ENCODE peak calls at places on chromosomes 5 and 9, in ten cellular contexts. O, G, U, L, M, C, R, N, F and E are unnamed samples.

GRCh38 chr5:92944903-92945629 is 636.0 kb downstream of the NR2F1-AS1 start:
- DNase-seq in R (peak), F (no peak), N (no peak), U (no peak), O (peak), M (no peak), G (no peak), L (no peak), C (no peak), E (no peak)

GRCh38 chr5:77168187-77168883 is 42.1 kb upstream of the PDE8B start:
- DNase-seq in L (no peak), G (peak), R (peak), O (no peak), M (peak), F (peak), N (no peak), C (peak), U (peak), E (no peak)

GRCh38 chr5:9015250-9015936 is 530.5 kb downstream of the SEMA5A start:
- DNase-seq in F (no peak), R (peak), U (no peak), C (no peak), L (no peak), G (no peak), O (peak), M (no peak), N (no peak), E (no peak)

GRCh38 chr9:132293145-132293721 is 61.6 kb downstream of the SETX start:
- DNase-seq in G (no peak), O (no peak), N (no peak), M (no peak), C (no peak), R (no peak), F (no peak), L (no peak), U (no peak), E (no peak)

GRCh38 chr9:14326264-14326826 is 12.4 kb upstream of the NFIB start:
- DNase-seq in L (no peak), N (no peak), U (no peak), C (no peak), R (no peak), G (no peak), M (no peak), F (no peak), O (peak), E (peak)

GRCh38 chr5:31197183-31197582 is 3.7 kb downstream of the CDH6 start:
- DNase-seq in L (no peak), N (no peak), M (no peak), R (no peak), G (no peak), U (no peak), C (no peak), F (no peak), O (peak), E (no peak)

GRCh38 chr5:33788922-33789321 is 102.9 kb downstream of the ADAMTS12 start:
- DNase-seq in N (no peak), L (no peak), U (no peak), R (peak), C (no peak), G (no peak), F (no peak), M (no peak), O (peak), E (peak)

GRCh38 chr5:11050596-11051304 is 289.7 kb upstream of the DAP start:
- DNase-seq in M (no peak), G (no peak), L (no peak), O (no peak), N (no peak), F (no peak), U (no peak), C (no peak), R (no peak), E (peak)

GRCh38 chr9:79623799-79624721 is 52.3 kb downstream of the TLE4 start:
- DNase-seq in F (no peak), R (no peak), C (no peak), L (no peak), U (peak), G (peak), N (no peak), M (no peak), O (peak), E (peak)

GRCh38 chr5:67363963-67364362 is 167.4 kb upstream of the CD180 start:
- DNase-seq in C (no peak), N (no peak), M (no peak), R (no peak), L (no peak), U (no peak), G (no peak), F (no peak), O (no peak), E (no peak)

GRCh38 chr5:96207420-96207819 is 225.6 kb downstream of the PCSK1 start:
- DNase-seq in O (peak), G (no peak), C (no peak), F (no peak), R (no peak), N (no peak), U (no peak), L (no peak), M (no peak), E (peak)

GRCh38 chr5:61332369-61332745 is 299 bp downstream of the ZSWIM6 start:
- DNase-seq in R (no peak), M (no peak), U (peak), C (peak), L (peak), N (no peak), G (peak), O (peak), F (peak), E (no peak)

GRCh38 chr5:108521841-108522506 is 140.1 kb upstream of the FBXL17 start:
- DNase-seq in L (no peak), C (no peak), R (peak), M (no peak), F (no peak), O (peak), N (peak), U (no peak), G (no peak), E (peak)

GRCh38 chr5:54234304-54234938 is 76.0 kb downstream of the ARL15 start:
- DNase-seq in R (no peak), C (no peak), G (no peak), M (no peak), O (peak), L (no peak), U (no peak), F (no peak), N (no peak), E (peak)

GRCh38 chr5:120405291-120405864 is 58.7 kb upstream of the PRR16 start:
- DNase-seq in N (no peak), O (peak), F (no peak), L (no peak), R (peak), M (no peak), U (no peak), G (no peak), C (no peak), E (peak)

GRCh38 chr9:95516736-95517558 is at the start of gene PTCH1:
- DNase-seq in F (no peak), U (peak), M (no peak), N (no peak), C (peak), R (peak), L (no peak), G (peak), O (peak), E (peak)

GRCh38 chr9:106953166-106953565 is 90.2 kb downstream of the ZNF462 start:
- DNase-seq in M (no peak), N (no peak), U (peak), C (no peak), L (no peak), O (peak), F (no peak), R (peak), G (no peak), E (peak)

GRCh38 chr9:129648092-129648763 is 6.3 kb upstream of the ASB6 start:
- DNase-seq in C (no peak), O (no peak), N (no peak), L (no peak), R (no peak), M (no peak), U (no peak), G (no peak), F (no peak), E (no peak)

GRCh38 chr9:90642570-90643539 is at the start of gene DIRAS2:
- DNase-seq in N (peak), G (peak), C (peak), M (peak), U (peak), O (peak), F (peak), L (no peak), R (peak), E (peak)

GRCh38 chr9:137277329-137278041 is at the start of gene TOR4A:
- DNase-seq in U (peak), O (peak), L (no peak), N (peak), R (peak), C (peak), G (peak), F (peak), M (peak), E (peak)
- H3K4me3 ChIP-seq in U (peak), O (peak), L (peak), N (peak), R (peak), C (peak), G (peak), F (peak), M (peak), E (peak)

DNA sequence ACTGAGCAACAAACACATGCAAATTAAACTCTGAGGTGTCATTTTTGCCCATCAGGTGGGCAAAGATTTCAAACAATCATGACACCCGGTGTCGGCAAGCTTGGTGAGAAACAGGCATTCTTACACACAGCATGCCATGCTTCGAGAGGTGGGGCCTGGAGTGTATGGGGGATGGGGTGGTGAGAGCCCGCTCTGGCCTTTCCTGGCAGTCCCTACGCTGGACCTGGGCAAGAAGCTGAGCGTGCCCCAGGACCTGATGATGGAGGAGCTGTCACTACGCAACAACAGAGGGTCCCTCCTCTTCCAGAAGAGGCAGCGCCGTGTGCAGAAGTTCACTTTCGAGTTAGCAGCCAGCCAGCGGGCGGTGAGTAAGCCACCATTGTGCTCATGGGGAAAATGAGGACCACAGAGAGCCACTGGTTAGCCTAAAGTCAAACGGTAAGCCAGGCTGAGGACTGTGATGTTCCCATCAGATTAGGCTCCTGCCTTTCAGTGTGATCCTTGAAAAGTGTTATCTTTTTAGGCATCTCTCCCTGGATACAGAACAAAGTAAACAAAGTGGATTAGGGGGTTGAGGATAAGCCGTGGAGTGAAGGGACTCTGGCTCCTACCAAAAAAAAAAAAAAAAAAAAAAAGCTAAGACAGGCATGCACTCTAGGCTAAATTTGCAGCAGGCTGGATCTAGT is 9.4 kb downstream of the MYOZ3 start:
- DNase-seq in G (no peak), R (no peak), M (no peak), N (no peak), L (no peak), O (no peak), C (no peak), F (no peak), U (no peak), E (no peak)
- H3K4me3 ChIP-seq in G (no peak), R (no peak), M (no peak), N (no peak), L (no peak), O (no peak), C (no peak), F (no peak), U (no peak), E (no peak)

GRCh38 chr5:170169996-170170395 is 62.8 kb upstream of the C5orf58 start:
- DNase-seq in F (no peak), R (no peak), N (no peak), O (no peak), L (no peak), M (no peak), C (no peak), G (no peak), U (no peak), E (peak)

GRCh38 chr5:170166101-170166500 is 60.4 kb downstream of the FOXI1 start:
- DNase-seq in R (no peak), L (no peak), F (no peak), N (no peak), U (no peak), C (no peak), M (no peak), G (no peak), O (no peak), E (no peak)

GRCh38 chr5:170164921-170165320 is 59.2 kb downstream of the FOXI1 start:
- DNase-seq in G (no peak), R (no peak), O (no peak), L (no peak), N (no peak), U (no peak), C (no peak), M (no peak), F (no peak), E (no peak)

GRCh38 chr5:170168002-170168401 is 62.3 kb downstream of the FOXI1 start:
- DNase-seq in F (no peak), M (no peak), L (no peak), C (no peak), O (no peak), U (no peak), G (no peak), N (no peak), R (no peak), E (no peak)

GRCh38 chr5:170168797-170169196 is 63.1 kb downstream of the FOXI1 start:
- DNase-seq in U (no peak), O (no peak), R (no peak), C (no peak), L (no peak), F (no peak), N (no peak), M (no peak), G (no peak), E (no peak)
- H3K4me3 ChIP-seq in U (no peak), O (no peak), R (no peak), C (no peak), L (no peak), F (no peak), N (no peak), M (no peak), G (no peak), E (no peak)

GRCh38 chr5:138458353-138458752 is 6.9 kb upstream of the EGR1 start:
- DNase-seq in O (no peak), G (no peak), R (no peak), C (no peak), M (no peak), N (no peak), F (no peak), L (no peak), U (no peak), E (no peak)
- H3K4me3 ChIP-seq in O (no peak), G (peak), R (no peak), C (no peak), M (no peak), N (no peak), F (no peak), L (no peak), U (no peak), E (no peak)

DNA sequence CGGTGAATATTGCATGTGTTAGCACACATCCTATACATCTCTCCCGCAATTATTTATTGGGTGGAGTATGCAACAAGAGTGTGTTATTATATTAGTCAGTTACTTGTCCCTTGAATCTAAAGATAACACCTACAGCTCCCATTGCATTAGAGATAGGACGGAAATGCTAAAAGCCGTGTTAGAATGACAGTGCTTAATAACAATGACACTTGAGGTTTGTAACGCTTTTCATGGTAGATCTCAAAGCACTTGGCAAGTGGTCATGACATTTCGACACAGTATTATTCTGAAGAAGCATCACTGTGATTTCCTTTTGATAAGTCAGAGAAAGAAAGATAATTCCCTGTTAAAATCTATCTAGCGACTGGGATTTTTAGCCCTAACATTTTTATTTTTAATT is 33.4 kb upstream of the TRIO start:
- DNase-seq in M (no peak), C (no peak), U (no peak), G (no peak), L (no peak), F (no peak), R (no peak), N (no peak), O (peak), E (no peak)
- H3K4me3 ChIP-seq in M (no peak), C (no peak), U (no peak), G (no peak), L (no peak), F (no peak), R (no peak), N (no peak), O (no peak), E (no peak)